ENCODE peak calls at places on chromosomes 3 and 15, in four cellular contexts. F is Ammon's horn; G is stimulated activated CD8-positive, alpha-beta memory T cell treated with anti-CD3 and anti-CD28 coated beads, Interleukin-15, amount 100 ng/mL, for 4 hours; M is cardiac septum. S is an unnamed sample.

GRCh38 chr3:13614607-13615006 is 65.7 kb downstream of the FBLN2 start:
- DNase-seq in G (no peak), M (no peak), F (no peak), S (no peak)

GRCh38 chr3:137100326-137100725 is 142.5 kb downstream of the IL20RB start:
- DNase-seq in G (no peak), F (no peak), M (no peak), S (no peak)

GRCh38 chr3:133503409-133503808 is 70.1 kb upstream of the CDV3 start:
- DNase-seq in F (no peak), G (no peak), M (no peak), S (no peak)

GRCh38 chr3:195106418-195106906 is 164.5 kb downstream of the XXYLT1 start:
- DNase-seq in G (peak; percentile 11), M (peak; percentile 90), F (peak; percentile 66), S (peak; percentile 71)

GRCh38 chr15:57578288-57578900 is 13.3 kb upstream of the MYZAP start:
- DNase-seq in M (no peak), F (no peak), G (no peak), S (no peak)

GRCh38 chr3:195914648-195915473 is 6.5 kb upstream of the TNK2 start:
- DNase-seq in M (peak; percentile 95), F (peak; percentile 96), G (peak; percentile 89), S (no peak)

GRCh38 chr3:128152419-128153155 is 694 bp upstream of the EEFSEC start:
- DNase-seq in M (no peak), F (no peak), G (peak; percentile 18), S (peak; percentile 86)

GRCh38 chr3:122258757-122259371 is 66.2 kb upstream of the CSTA start:
- DNase-seq in M (peak; percentile 83), F (peak; percentile 81), G (peak; percentile 4), S (peak; percentile 70)

GRCh38 chr15:41462396-41462795 is 31.3 kb upstream of the ITPKA start:
- DNase-seq in F (no peak), M (no peak), G (no peak), S (no peak)

GRCh38 chr3:58179235-58180098 is 31.3 kb downstream of the DNASE1L3 start:
- DNase-seq in F (no peak), G (no peak), M (no peak), S (no peak)

GRCh38 chr3:174659516-174659915 is 199.6 kb upstream of the NAALADL2 start:
- DNase-seq in M (no peak), F (no peak), G (no peak), S (no peak)

GRCh38 chr15:71048913-71049675 is 66.2 kb upstream of the THSD4 start:
- DNase-seq in G (no peak), M (no peak), F (no peak), S (no peak)

GRCh38 chr15:63891763-63892123 is 58.0 kb upstream of the HERC1 start:
- DNase-seq in F (no peak), M (peak; percentile 55), G (no peak), S (no peak)

GRCh38 chr3:16484216-16484615 is 29.3 kb downstream of the RFTN1 start:
- DNase-seq in G (no peak), M (no peak), F (no peak), S (no peak)

GRCh38 chr15:32919749-32920414 is 202.1 kb downstream of the GREM1 start:
- DNase-seq in M (no peak), F (no peak), G (no peak), S (no peak)

GRCh38 chr15:67067161-67067853 is 1.9 kb downstream of the SMAD3 start:
- DNase-seq in F (no peak), M (no peak), G (no peak), S (no peak)

GRCh38 chr15:101042320-101042719 is 123.2 kb downstream of the LRRK1 start:
- DNase-seq in F (no peak), G (no peak), M (peak; percentile 31), S (no peak)

GRCh38 chr15:33757505-33758211 is 210.6 kb upstream of the CHRM5 start:
- DNase-seq in M (no peak), F (no peak), G (no peak), S (no peak)

GRCh38 chr3:101017048-101017447 is 23.8 kb upstream of the ABI3BP start:
- DNase-seq in G (no peak), M (no peak), F (no peak), S (no peak)